ENCODE peak calls at places on chromosomes 1 and 21, in six cellular contexts. One of them, this sample, is unnamed.

GRCh38 chr1:246820666-246821065 is 96.5 kb downstream of the SCCPDH start:
- DNase-seq in immature natural killer cell: no peak
- DNase-seq in EH: no peak
- DNase-seq in GM04504: no peak
- DNase-seq in ovary: no peak
- DNase-seq in activated CD4-positive, alpha-beta T cell treated with anti-CD3 and anti-CD28 coated beads, Interleukin-2, amount 10 ng/mL, durations not matched to agents 7 days and 5 days: no peak
- DNase-seq in this sample: no peak

GRCh38 chr1:201444792-201445191 is 23.3 kb upstream of the TNNI1 start:
- DNase-seq in activated CD4-positive, alpha-beta T cell treated with anti-CD3 and anti-CD28 coated beads, Interleukin-2, amount 10 ng/mL, durations not matched to agents 7 days and 5 days: no peak
- DNase-seq in immature natural killer cell: no peak
- DNase-seq in ovary: no peak
- DNase-seq in EH: no peak
- DNase-seq in GM04504: no peak
- DNase-seq in this sample: peak; percentile 33

GRCh38 chr1:68808351-68808750 is 311.5 kb upstream of the DEPDC1 start:
- DNase-seq in immature natural killer cell: no peak
- DNase-seq in GM04504: no peak
- DNase-seq in ovary: no peak
- DNase-seq in EH: no peak
- DNase-seq in activated CD4-positive, alpha-beta T cell treated with anti-CD3 and anti-CD28 coated beads, Interleukin-2, amount 10 ng/mL, durations not matched to agents 7 days and 5 days: no peak
- DNase-seq in this sample: no peak

GRCh38 chr21:42722153-42722552 is 68.7 kb downstream of the PDE9A start:
- DNase-seq in activated CD4-positive, alpha-beta T cell treated with anti-CD3 and anti-CD28 coated beads, Interleukin-2, amount 10 ng/mL, durations not matched to agents 7 days and 5 days: no peak
- DNase-seq in GM04504: no peak
- DNase-seq in EH: no peak
- DNase-seq in ovary: no peak
- DNase-seq in immature natural killer cell: no peak
- DNase-seq in this sample: no peak

GRCh38 chr1:44334968-44335367 is 20.1 kb downstream of the ERI3 start:
- DNase-seq in ovary: no peak
- DNase-seq in immature natural killer cell: no peak
- DNase-seq in activated CD4-positive, alpha-beta T cell treated with anti-CD3 and anti-CD28 coated beads, Interleukin-2, amount 10 ng/mL, durations not matched to agents 7 days and 5 days: no peak
- DNase-seq in GM04504: no peak
- DNase-seq in EH: no peak
- DNase-seq in this sample: no peak

GRCh38 chr21:17523007-17523451 is 10.2 kb downstream of the CXADR start:
- DNase-seq in EH: no peak
- DNase-seq in activated CD4-positive, alpha-beta T cell treated with anti-CD3 and anti-CD28 coated beads, Interleukin-2, amount 10 ng/mL, durations not matched to agents 7 days and 5 days: no peak
- DNase-seq in immature natural killer cell: no peak
- DNase-seq in GM04504: no peak
- DNase-seq in ovary: no peak
- DNase-seq in this sample: no peak

GRCh38 chr21:36254106-36254941 is 65.7 kb upstream of the MORC3 start:
- DNase-seq in activated CD4-positive, alpha-beta T cell treated with anti-CD3 and anti-CD28 coated beads, Interleukin-2, amount 10 ng/mL, durations not matched to agents 7 days and 5 days: no peak
- DNase-seq in immature natural killer cell: no peak
- DNase-seq in ovary: no peak
- DNase-seq in GM04504: no peak
- DNase-seq in EH: no peak
- DNase-seq in this sample: no peak

GRCh38 chr1:201020647-201021332 is 2.7 kb downstream of the KIF21B start:
- DNase-seq in ovary: no peak
- DNase-seq in EH: peak; percentile 27
- DNase-seq in GM04504: no peak
- DNase-seq in immature natural killer cell: no peak
- DNase-seq in activated CD4-positive, alpha-beta T cell treated with anti-CD3 and anti-CD28 coated beads, Interleukin-2, amount 10 ng/mL, durations not matched to agents 7 days and 5 days: peak; percentile 50
- DNase-seq in this sample: no peak

GRCh38 chr1:27257155-27257554 is 22.7 kb downstream of the WDTC1 start:
- DNase-seq in immature natural killer cell: no peak
- DNase-seq in EH: no peak
- DNase-seq in GM04504: no peak
- DNase-seq in activated CD4-positive, alpha-beta T cell treated with anti-CD3 and anti-CD28 coated beads, Interleukin-2, amount 10 ng/mL, durations not matched to agents 7 days and 5 days: no peak
- DNase-seq in ovary: no peak
- DNase-seq in this sample: peak; percentile 13

GRCh38 chr1:23239638-23240295 is 22.5 kb upstream of the HTR1D start:
- DNase-seq in EH: no peak
- DNase-seq in ovary: no peak
- DNase-seq in activated CD4-positive, alpha-beta T cell treated with anti-CD3 and anti-CD28 coated beads, Interleukin-2, amount 10 ng/mL, durations not matched to agents 7 days and 5 days: no peak
- DNase-seq in immature natural killer cell: no peak
- DNase-seq in GM04504: no peak
- DNase-seq in this sample: no peak

GRCh38 chr21:34630536-34631143 is 15.7 kb upstream of the RCAN1 start:
- DNase-seq in activated CD4-positive, alpha-beta T cell treated with anti-CD3 and anti-CD28 coated beads, Interleukin-2, amount 10 ng/mL, durations not matched to agents 7 days and 5 days: peak; percentile 54
- DNase-seq in ovary: no peak
- DNase-seq in GM04504: no peak
- DNase-seq in immature natural killer cell: peak; percentile 56
- DNase-seq in EH: peak; percentile 63
- DNase-seq in this sample: peak; percentile 74

GRCh38 chr1:220976390-220976789 is 97.1 kb downstream of the HLX start:
- DNase-seq in GM04504: no peak
- DNase-seq in immature natural killer cell: no peak
- DNase-seq in ovary: no peak
- DNase-seq in activated CD4-positive, alpha-beta T cell treated with anti-CD3 and anti-CD28 coated beads, Interleukin-2, amount 10 ng/mL, durations not matched to agents 7 days and 5 days: no peak
- DNase-seq in EH: no peak
- DNase-seq in this sample: peak; percentile 26